ENCODE peak calls at places on chromosomes 11 and 22, in seven cellular contexts. Y, W, N, R, F, D and E are unnamed samples.

GRCh38 chr11:129731316-129731715 is 84.3 kb upstream of the TMEM45B start:
- DNase-seq in Y (no peak), R (no peak), D (no peak), W (no peak), F (no peak), N (no peak), E (no peak)

GRCh38 chr11:15118431-15118830 is 3.7 kb downstream of the INSC start:
- DNase-seq in W (no peak), F (no peak), D (no peak), R (no peak), Y (no peak), N (no peak), E (no peak)

GRCh38 chr11:118111019-118111743 is 24.4 kb upstream of the SMIM35 start:
- DNase-seq in D (no peak), N (no peak), R (no peak), F (no peak), Y (no peak), W (no peak), E (no peak)

GRCh38 chr22:46803936-46804335 is 41.5 kb downstream of the TBC1D22A start:
- DNase-seq in R (no peak), Y (no peak), W (no peak), D (no peak), N (no peak), F (peak), E (no peak)

GRCh38 chr11:68950268-68950667 is 30.5 kb downstream of the MRGPRD start:
- DNase-seq in F (no peak), Y (no peak), W (no peak), D (no peak), N (no peak), R (peak), E (no peak)

GRCh38 chr11:99555506-99555905 is 534.8 kb downstream of the CNTN5 start:
- DNase-seq in R (no peak), N (no peak), F (no peak), Y (no peak), W (no peak), D (no peak), E (no peak)

GRCh38 chr11:129117595-129118350 is 74.4 kb downstream of the ARHGAP32 start:
- DNase-seq in F (no peak), N (peak), D (peak), R (peak), Y (no peak), W (peak), E (peak)

GRCh38 chr11:32435511-32435946 is at the start of gene WT1:
- DNase-seq in R (no peak), F (peak), N (no peak), W (peak), Y (peak), D (peak), E (no peak)

GRCh38 chr22:31561238-31561887 is 65.0 kb downstream of the SFI1 start:
- DNase-seq in N (peak), Y (peak), R (peak), D (peak), W (peak), F (peak), E (no peak)

GRCh38 chr11:79304599-79305212 is 136.1 kb downstream of the TENM4 start:
- DNase-seq in W (no peak), D (no peak), R (no peak), Y (no peak), F (no peak), N (no peak), E (peak)

GRCh38 chr11:92152245-92152644 is 72.4 kb upstream of the FAT3 start:
- DNase-seq in F (no peak), D (peak), N (no peak), W (no peak), R (no peak), Y (no peak), E (no peak)

GRCh38 chr11:105357764-105358163 is 218.2 kb upstream of the CARD18 start:
- DNase-seq in Y (no peak), D (no peak), W (no peak), F (no peak), R (peak), N (peak), E (no peak)

GRCh38 chr11:47950396-47950795 is 30.0 kb upstream of the PTPRJ start:
- DNase-seq in D (no peak), W (no peak), R (peak), F (peak), Y (no peak), N (no peak), E (peak)

GRCh38 chr11:113602483-113602882 is 103.6 kb downstream of the TMPRSS5 start:
- DNase-seq in D (no peak), N (no peak), F (no peak), W (no peak), R (no peak), Y (no peak), E (no peak)

GRCh38 chr11:126319374-126319740 is 15.5 kb downstream of the DCPS start:
- DNase-seq in N (no peak), Y (no peak), F (peak), D (no peak), W (no peak), R (no peak), E (no peak)

GRCh38 chr22:29211066-29211841 is 5.6 kb downstream of the EMID1 start:
- DNase-seq in D (no peak), Y (no peak), N (no peak), R (no peak), W (no peak), F (no peak), E (no peak)

GRCh38 chr22:42991010-42991651 is 23.8 kb downstream of the PACSIN2 start:
- DNase-seq in W (peak), R (peak), F (no peak), Y (no peak), N (peak), D (no peak), E (no peak)

GRCh38 chr11:10324474-10324873 is 19.6 kb downstream of the ADM start:
- DNase-seq in N (peak), W (no peak), Y (no peak), D (no peak), F (no peak), R (no peak), E (no peak)

GRCh38 chr11:93743316-93743715 is 1.8 kb downstream of the C11orf54 start:
- DNase-seq in Y (no peak), F (peak), D (no peak), R (peak), W (no peak), N (no peak), E (no peak)

GRCh38 chr11:117328414-117329010 is 858 bp downstream of the CEP164 start:
- DNase-seq in N (peak), Y (no peak), D (peak), W (no peak), F (peak), R (peak), E (no peak)

GRCh38 chr11:33257160-33257896 is at the start of gene HIPK3:
- DNase-seq in Y (peak), R (peak), D (peak), F (peak), W (no peak), N (peak), E (no peak)

GRCh38 chr22:37684803-37685615 is 1.1 kb upstream of the NOL12 start:
- DNase-seq in Y (no peak), N (no peak), R (no peak), D (no peak), F (no peak), W (no peak), E (no peak)

GRCh38 chr11:68077617-68078592 is 39.1 kb downstream of the TCIRG1 start:
- DNase-seq in N (peak), R (no peak), Y (no peak), W (no peak), D (no peak), F (no peak), E (no peak)

GRCh38 chr11:62141111-62142042 is 17.6 kb downstream of the INCENP start:
- DNase-seq in R (no peak), D (no peak), W (no peak), F (peak), Y (no peak), N (no peak), E (no peak)

GRCh38 chr11:1979607-1980006 is 18.0 kb downstream of the H19 start:
- DNase-seq in D (no peak), W (no peak), N (no peak), R (no peak), F (peak), Y (no peak), E (no peak)

GRCh38 chr11:70739811-70740474 is 341.6 kb downstream of the CTTN start:
- DNase-seq in W (no peak), D (no peak), R (no peak), Y (no peak), N (no peak), F (no peak), E (no peak)

GRCh38 chr11:47467372-47467771 is 18.4 kb upstream of the RAPSN start:
- DNase-seq in D (no peak), W (no peak), F (peak), R (no peak), N (no peak), Y (no peak), E (no peak)

GRCh38 chr11:128210148-128210940 is 377.0 kb downstream of the ETS1 start:
- DNase-seq in D (no peak), Y (no peak), R (peak), N (peak), W (peak), F (no peak), E (no peak)

GRCh38 chr22:50612715-50613221 is 12.2 kb downstream of the MAPK8IP2 start:
- DNase-seq in W (no peak), D (peak), Y (no peak), N (no peak), F (peak), R (no peak), E (no peak)

GRCh38 chr22:20220629-20221026 is 47.5 kb downstream of the RTN4R start:
- DNase-seq in D (no peak), N (no peak), F (no peak), Y (no peak), R (no peak), W (no peak), E (no peak)

GRCh38 chr11:93905384-93905783 is 55.0 kb upstream of the VSTM5 start:
- DNase-seq in Y (no peak), D (no peak), W (no peak), R (peak), N (peak), F (no peak), E (no peak)

GRCh38 chr11:78170874-78171549 is 17.4 kb downstream of the KCTD21 start:
- DNase-seq in N (no peak), R (no peak), Y (no peak), D (no peak), W (no peak), F (no peak), E (no peak)

GRCh38 chr11:47234669-47235075 is 13.9 kb downstream of the ACP2 start:
- DNase-seq in N (peak), W (no peak), Y (no peak), D (peak), F (no peak), R (peak), E (no peak)

GRCh38 chr11:118552341-118552740 is 13.4 kb downstream of the IFT46 start:
- DNase-seq in D (no peak), Y (no peak), N (no peak), R (no peak), F (no peak), W (no peak), E (no peak)

GRCh38 chr11:2139118-2139490 is at the start of gene IGF2:
- DNase-seq in W (no peak), N (no peak), R (no peak), F (no peak), Y (no peak), D (peak), E (no peak)

GRCh38 chr11:2415601-2416380 is 15.2 kb downstream of the TSSC4 start:
- DNase-seq in W (no peak), Y (no peak), R (no peak), N (no peak), D (no peak), F (no peak), E (no peak)

GRCh38 chr11:20873054-20873453 is 203.7 kb downstream of the NELL1 start:
- DNase-seq in F (no peak), W (no peak), R (no peak), Y (no peak), N (no peak), D (peak), E (no peak)
- TF ChIP-seq CTCF in F (no peak), W (peak), R (no peak), Y (no peak), N (no peak), D (peak), E (peak)

GRCh38 chr11:76680517-76681425 is 10.2 kb upstream of the LRRC32 start:
- DNase-seq in W (no peak), N (peak), F (peak), R (peak), Y (peak), D (peak), E (no peak)

GRCh38 chr11:76674517-76675400 is 4.2 kb upstream of the LRRC32 start:
- DNase-seq in Y (no peak), N (no peak), D (peak), F (no peak), R (no peak), W (peak), E (peak)

GRCh38 chr11:76682681-76683080 is 12.1 kb upstream of the LRRC32 start:
- DNase-seq in D (no peak), W (no peak), Y (no peak), R (no peak), N (no peak), F (no peak), E (no peak)

GRCh38 chr11:76677010-76677771 is 6.6 kb upstream of the LRRC32 start:
- DNase-seq in Y (no peak), W (no peak), D (no peak), F (no peak), N (peak), R (no peak), E (no peak)

GRCh38 chr11:76678316-76678715 is 7.8 kb upstream of the LRRC32 start:
- DNase-seq in R (no peak), N (no peak), D (no peak), F (no peak), Y (no peak), W (no peak), E (no peak)
- H3K4me3 ChIP-seq in R (no peak), N (no peak), D (no peak), F (no peak), Y (no peak), W (no peak), E (no peak)

DNA sequence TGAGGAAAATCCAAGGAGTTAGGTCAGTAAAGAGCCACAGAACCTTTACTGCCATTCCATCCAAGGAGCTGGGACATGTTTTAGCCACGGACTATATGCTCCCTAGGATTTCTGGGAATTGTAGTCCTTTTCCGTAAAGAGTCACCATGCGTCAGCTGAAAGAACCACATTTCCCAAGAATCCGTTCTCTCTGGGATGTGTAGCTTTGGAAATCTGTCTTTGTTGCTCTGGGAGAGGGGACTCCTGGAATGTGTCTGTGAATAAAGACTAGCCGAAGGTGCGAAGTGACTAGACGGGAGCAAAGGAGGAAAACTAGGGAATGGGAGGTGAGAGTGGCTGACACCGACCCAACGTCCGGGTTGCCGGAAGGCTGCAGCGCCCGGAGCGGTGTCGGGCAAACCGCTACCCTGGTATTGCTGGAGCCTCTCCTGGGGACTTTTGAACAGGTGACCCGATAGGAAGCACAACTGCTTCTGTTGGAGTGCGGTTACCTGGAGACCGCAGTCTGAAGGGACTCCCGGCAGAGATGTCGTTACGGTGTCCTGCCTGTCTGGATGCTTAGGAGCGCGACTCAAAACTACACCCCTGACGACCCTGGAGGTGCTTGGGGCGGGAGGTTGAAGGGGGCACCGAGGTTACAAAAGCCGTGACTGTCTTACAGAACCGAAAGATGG is at the start of gene IFTAP:
- DNase-seq in R (peak), D (peak), Y (no peak), F (peak), N (peak), W (peak), E (peak)
- TF ChIP-seq CTCF in R (no peak), D (no peak), Y (no peak), F (no peak), N (no peak), W (no peak), E (no peak)

GRCh38 chr22:41951898-41952474 is at the start of gene SMIM45:
- DNase-seq in R (no peak), Y (no peak), N (no peak), F (peak), D (peak), W (no peak), E (no peak)
- H3K4me3 ChIP-seq in R (no peak), Y (no peak), N (no peak), F (no peak), D (peak), W (no peak), E (no peak)

DNA sequence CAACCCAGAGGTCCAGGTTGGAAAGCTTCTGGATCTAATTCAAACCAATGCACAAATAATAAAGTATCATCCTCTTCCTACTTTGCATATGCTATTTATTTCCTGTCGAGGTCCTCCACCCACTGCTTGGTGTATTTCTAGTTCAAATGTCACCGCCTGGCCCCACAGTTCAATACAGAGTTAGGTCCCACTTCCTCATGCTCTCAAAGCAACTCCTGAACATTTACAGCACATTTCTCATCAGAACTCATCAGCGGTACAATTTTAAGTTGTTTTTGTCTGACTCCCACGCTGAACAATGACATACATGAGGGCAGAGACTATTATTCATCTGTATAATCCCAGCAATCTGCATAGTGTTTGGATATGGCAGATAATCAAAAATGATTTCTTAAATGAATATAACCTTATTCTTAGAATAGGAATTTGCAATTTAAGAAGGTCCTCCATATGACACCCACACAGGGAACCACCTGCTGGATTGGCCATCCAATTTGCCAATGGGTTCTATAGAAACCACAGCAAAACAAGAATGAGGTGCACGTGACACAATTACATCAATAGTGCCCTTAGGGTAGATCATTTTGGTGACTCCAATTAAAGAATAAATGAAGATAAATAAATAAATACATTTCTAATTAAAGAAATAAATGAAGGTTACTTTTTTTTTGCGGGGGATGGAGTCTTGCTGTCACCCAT is 54.3 kb downstream of the SLC25A17 start:
- DNase-seq in R (no peak), D (no peak), Y (no peak), W (no peak), F (no peak), N (no peak), E (peak)
- TF ChIP-seq CTCF in R (no peak), D (no peak), Y (no peak), W (no peak), F (no peak), N (no peak), E (no peak)

DNA sequence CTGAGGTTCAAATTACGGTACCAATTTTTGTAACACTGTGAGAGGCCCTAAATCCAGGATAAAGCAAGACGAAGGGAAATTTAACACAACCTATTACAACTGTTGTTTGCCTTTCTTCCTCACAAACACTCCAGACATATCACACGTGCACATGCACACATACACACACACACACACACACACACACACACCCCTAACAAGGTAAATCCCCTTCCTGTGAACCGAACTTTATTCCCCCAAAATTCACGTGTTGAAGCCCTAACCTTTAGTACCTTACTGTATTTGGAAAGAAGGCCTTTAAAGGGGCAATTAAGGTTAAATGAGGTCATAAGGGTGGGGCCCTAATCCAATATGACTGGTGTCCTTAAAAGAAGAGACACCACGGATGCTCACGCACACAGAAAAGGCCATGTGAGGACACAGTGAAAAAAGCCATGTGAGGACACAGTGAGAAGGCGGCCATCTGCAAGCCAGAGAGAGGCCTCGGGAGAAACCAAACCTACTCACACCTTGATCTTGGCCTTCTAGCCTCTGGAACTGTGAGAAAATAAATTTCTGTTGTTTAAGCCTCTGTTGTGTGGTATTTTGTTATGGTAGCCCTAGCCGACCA is 1.8 kb downstream of the SERGEF start:
- DNase-seq in D (no peak), F (no peak), Y (no peak), W (no peak), N (no peak), R (no peak), E (no peak)
- H3K4me3 ChIP-seq in D (no peak), F (no peak), Y (no peak), W (no peak), N (no peak), R (no peak), E (no peak)

DNA sequence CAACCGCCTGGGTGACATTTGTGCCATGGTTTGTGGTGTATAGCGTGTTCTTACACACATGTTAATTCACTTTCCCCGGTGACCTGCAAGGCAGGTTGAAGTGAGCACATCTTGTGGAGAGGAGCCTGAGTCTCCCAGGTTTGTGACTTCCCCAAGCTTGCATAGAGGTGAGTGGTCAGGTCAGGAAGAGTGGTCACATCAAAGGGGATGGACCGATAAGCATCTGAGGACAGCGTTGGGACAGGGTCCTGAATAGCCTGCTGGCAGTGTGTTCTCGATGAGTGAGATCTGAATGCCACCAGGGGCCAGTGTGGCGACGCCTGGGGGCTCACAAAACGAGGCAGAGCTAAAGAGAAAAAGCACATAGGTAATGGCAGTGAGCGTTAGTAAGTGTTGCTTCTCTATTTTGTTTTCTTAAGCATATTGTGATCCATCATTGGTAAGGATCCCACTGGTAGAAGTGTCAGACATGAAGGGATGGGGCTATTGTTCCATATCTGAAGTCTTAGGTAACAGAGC is 154.6 kb downstream of the GRIK4 start:
- DNase-seq in Y (no peak), F (no peak), R (no peak), N (no peak), D (no peak), W (no peak), E (no peak)
- TF ChIP-seq CTCF in Y (no peak), F (no peak), R (no peak), N (no peak), D (no peak), W (no peak), E (peak)

GRCh38 chr22:27732391-27732790 is 69.2 kb downstream of the MN1 start:
- DNase-seq in Y (no peak), D (no peak), R (no peak), N (no peak), W (no peak), F (no peak), E (no peak)

GRCh38 chr22:27734066-27734465 is 67.5 kb downstream of the MN1 start:
- DNase-seq in F (no peak), W (no peak), N (no peak), Y (no peak), D (no peak), R (no peak), E (no peak)

GRCh38 chr22:27730649-27731433 is 70.7 kb downstream of the MN1 start:
- DNase-seq in W (no peak), Y (no peak), F (no peak), R (no peak), N (no peak), D (no peak), E (no peak)

GRCh38 chr22:27731621-27732020 is 69.9 kb downstream of the MN1 start:
- DNase-seq in Y (no peak), N (no peak), W (no peak), R (no peak), F (no peak), D (no peak), E (no peak)

GRCh38 chr22:27732841-27733240 is 68.7 kb downstream of the MN1 start:
- DNase-seq in N (no peak), Y (no peak), F (no peak), R (no peak), D (no peak), W (no peak), E (no peak)
- H3K4me3 ChIP-seq in N (no peak), Y (no peak), F (no peak), R (no peak), D (no peak), W (no peak), E (no peak)